ENCODE peak calls at places on chromosomes 4 and X, in six cellular contexts. S is coronary artery; A is kidney epithelial cell; H is transverse colon; O is HCT116; I is CD8-positive, alpha-beta T cell. G is an unnamed sample.

GRCh38 chrX:140057001-140057411 is 91.7 kb upstream of the CXorf66 start:
- DNase-seq in S (no peak), A (peak; percentile 7), H (peak; percentile 67), O (peak; percentile 24), I (peak; percentile 37), G (no peak)

GRCh38 chr4:151727365-151727764 is 33.4 kb downstream of the GATB start:
- DNase-seq in S (no peak), A (no peak), H (no peak), O (no peak), I (no peak), G (no peak)

GRCh38 chrX:39736219-39737211 is 361.2 kb downstream of the BCOR start:
- DNase-seq in S (peak; percentile 96), A (no peak), H (peak; percentile 53), O (no peak), I (no peak), G (no peak)

GRCh38 chr4:76256032-76256431 is 4.5 kb downstream of the FAM47E start:
- DNase-seq in S (no peak), A (no peak), H (no peak), O (no peak), I (no peak), G (no peak)

GRCh38 chr4:7425171-7425570 is 9.6 kb downstream of the PSAPL1 start:
- DNase-seq in S (peak; percentile 61), A (no peak), H (peak; percentile 2), O (no peak), I (no peak), G (no peak)

GRCh38 chr4:38026138-38026740 is 66.0 kb downstream of the PTTG2 start:
- DNase-seq in S (no peak), A (no peak), H (no peak), O (no peak), I (no peak), G (no peak)

GRCh38 chrX:47311857-47312774 is 58.3 kb upstream of the ZNF157 start:
- DNase-seq in S (no peak), A (peak; percentile 23), H (peak; percentile 43), O (peak; percentile 35), I (peak; percentile 47), G (peak; percentile 14)

GRCh38 chr4:145283909-145284308 is 103.5 kb upstream of the OTUD4 start:
- DNase-seq in S (no peak), A (no peak), H (no peak), O (no peak), I (no peak), G (no peak)

GRCh38 chr4:4762909-4763814 is 96.3 kb upstream of the MSX1 start:
- DNase-seq in S (no peak), A (peak; percentile 2), H (no peak), O (peak; percentile 98), I (no peak), G (peak; percentile 56)

GRCh38 chr4:4288098-4288497 is 1.9 kb downstream of the LYAR start:
- DNase-seq in S (no peak), A (no peak), H (no peak), O (no peak), I (no peak), G (no peak)

GRCh38 chr4:3368841-3369760 is 72.7 kb upstream of the HGFAC start:
- DNase-seq in S (peak; percentile 68), A (no peak), H (no peak), O (no peak), I (peak; percentile 32), G (no peak)

GRCh38 chr4:88204882-88205281 is 46.4 kb upstream of the ABCG2 start:
- DNase-seq in S (no peak), A (no peak), H (no peak), O (no peak), I (no peak), G (no peak)
- TF ChIP-seq CTCF in S (no peak), A (no peak), H (no peak), O (no peak), I (no peak), G (no peak)

GRCh38 chrX:132373610-132374009 is 115.2 kb downstream of the MBNL3 start:
- DNase-seq in S (no peak), A (no peak), H (no peak), O (no peak), I (no peak), G (no peak)

GRCh38 chrX:132375941-132376340 is 112.9 kb downstream of the MBNL3 start:
- DNase-seq in S (no peak), A (no peak), H (no peak), O (no peak), I (no peak), G (no peak)
- TF ChIP-seq CTCF in S (no peak), A (peak; percentile 5), H (no peak), O (peak; percentile 46), I (no peak), G (peak; percentile 17)

GRCh38 chr4:153530996-153531375 is 64.8 kb downstream of the TMEM131L start:
- DNase-seq in S (no peak), A (no peak), H (no peak), O (no peak), I (no peak), G (no peak)
- TF ChIP-seq CTCF in S (no peak), A (no peak), H (no peak), O (peak; percentile 19), I (no peak), G (peak; percentile 8)

GRCh38 chrX:149513713-149514427 is 8.8 kb upstream of the IDS start:
- DNase-seq in S (no peak), A (no peak), H (no peak), O (no peak), I (peak; percentile 27), G (no peak)

GRCh38 chrX:149508467-149508866 is 3.4 kb upstream of the IDS start:
- DNase-seq in S (no peak), A (no peak), H (no peak), O (no peak), I (no peak), G (no peak)

GRCh38 chrX:149512225-149512885 is 7.2 kb upstream of the IDS start:
- DNase-seq in S (no peak), A (no peak), H (peak; percentile 63), O (no peak), I (peak; percentile 59), G (no peak)

GRCh38 chrX:149511081-149511480 is 6.0 kb upstream of the IDS start:
- DNase-seq in S (no peak), A (no peak), H (no peak), O (peak; percentile 71), I (no peak), G (no peak)

GRCh38 chrX:149510386-149510785 is 5.3 kb upstream of the IDS start:
- DNase-seq in S (no peak), A (no peak), H (no peak), O (no peak), I (no peak), G (no peak)
- TF ChIP-seq CTCF in S (no peak), A (peak; percentile 23), H (no peak), O (peak; percentile 19), I (no peak), G (no peak)

DNA sequence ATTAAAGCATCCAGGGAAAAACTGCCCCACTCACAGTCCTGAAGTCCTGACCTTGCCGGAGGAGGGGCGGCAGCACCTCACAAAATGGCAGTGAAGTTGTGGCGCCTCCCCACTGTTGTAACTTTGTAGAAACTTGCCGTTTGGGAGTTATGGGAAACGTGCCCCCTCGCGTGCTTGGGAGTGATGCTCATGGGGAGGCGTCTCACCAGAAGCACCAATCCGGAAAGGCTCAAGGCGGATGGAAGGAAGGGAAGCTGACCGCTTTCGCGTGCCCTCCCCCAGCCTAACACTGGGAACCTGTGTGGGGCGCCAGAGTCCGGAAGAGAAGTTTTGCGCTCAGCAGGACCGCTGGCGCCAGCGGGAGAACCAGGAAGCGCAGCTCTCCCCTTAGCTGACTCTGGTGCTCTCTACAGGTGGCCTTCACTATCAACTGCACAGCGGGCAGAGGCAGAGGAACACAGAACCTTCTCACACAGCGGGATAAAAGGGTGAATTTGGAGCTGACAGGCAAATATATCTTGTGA is at the start of the genes CT45A10 and SAGE1:
- DNase-seq in S (no peak), A (no peak), H (no peak), O (no peak), I (no peak), G (no peak)
- TF ChIP-seq CTCF in S (no peak), A (no peak), H (no peak), O (no peak), I (no peak), G (no peak)

GRCh38 chr4:52103314-52103713 is 52.2 kb downstream of the SPATA18 start:
- DNase-seq in S (no peak), A (no peak), H (no peak), O (no peak), I (no peak), G (no peak)
- TF ChIP-seq CTCF in S (no peak), A (no peak), H (no peak), O (peak; percentile 19), I (no peak), G (peak; percentile 37)

DNA sequence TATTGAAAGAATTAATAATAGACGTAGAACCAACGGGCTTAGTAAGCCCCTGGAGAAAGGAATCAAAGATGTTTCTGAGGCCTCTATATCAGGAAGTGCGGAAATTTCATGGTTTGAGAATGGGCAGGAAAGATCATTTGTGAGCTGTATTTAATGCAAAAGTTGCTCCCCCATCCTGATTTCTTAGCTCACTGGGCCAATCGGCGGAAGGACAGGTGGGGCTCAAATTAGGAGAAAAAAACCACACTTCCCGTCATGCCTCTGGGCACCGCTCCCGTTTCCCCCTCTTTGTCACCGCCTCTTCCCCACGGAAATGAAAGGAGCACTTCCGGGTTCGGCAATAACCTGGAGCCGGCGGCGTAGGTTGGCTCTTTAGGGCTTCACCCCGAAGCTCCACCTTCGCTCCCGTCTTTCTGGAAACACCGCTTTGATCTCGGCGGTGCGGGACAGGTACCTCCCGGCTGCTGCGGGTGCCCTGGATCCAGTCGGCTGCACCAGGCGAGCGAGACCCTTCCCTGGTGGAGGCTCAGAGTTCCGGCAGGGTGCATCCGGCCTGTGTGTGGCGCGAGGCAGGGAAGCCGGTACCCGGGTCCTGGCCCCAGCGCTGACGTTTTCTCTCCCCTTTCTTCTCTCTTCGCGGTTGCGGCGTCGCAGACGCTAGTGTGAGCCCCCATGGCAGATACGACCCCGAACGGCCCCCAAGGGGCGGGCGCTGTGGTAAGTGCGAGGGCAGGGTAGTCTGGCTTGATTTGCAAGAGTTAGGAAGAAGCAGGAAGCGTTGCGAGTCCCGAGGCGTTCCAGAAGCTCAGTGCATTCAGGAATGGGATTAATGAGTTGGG is at the start of gene TMEM33:
- DNase-seq in S (peak; percentile 89), A (peak; percentile 60), H (peak; percentile 90), O (peak; percentile 90), I (peak; percentile 82), G (peak; percentile 31)
- TF ChIP-seq CTCF in S (no peak), A (no peak), H (peak; percentile 55), O (peak; percentile 9), I (no peak), G (peak; percentile 22)

DNA sequence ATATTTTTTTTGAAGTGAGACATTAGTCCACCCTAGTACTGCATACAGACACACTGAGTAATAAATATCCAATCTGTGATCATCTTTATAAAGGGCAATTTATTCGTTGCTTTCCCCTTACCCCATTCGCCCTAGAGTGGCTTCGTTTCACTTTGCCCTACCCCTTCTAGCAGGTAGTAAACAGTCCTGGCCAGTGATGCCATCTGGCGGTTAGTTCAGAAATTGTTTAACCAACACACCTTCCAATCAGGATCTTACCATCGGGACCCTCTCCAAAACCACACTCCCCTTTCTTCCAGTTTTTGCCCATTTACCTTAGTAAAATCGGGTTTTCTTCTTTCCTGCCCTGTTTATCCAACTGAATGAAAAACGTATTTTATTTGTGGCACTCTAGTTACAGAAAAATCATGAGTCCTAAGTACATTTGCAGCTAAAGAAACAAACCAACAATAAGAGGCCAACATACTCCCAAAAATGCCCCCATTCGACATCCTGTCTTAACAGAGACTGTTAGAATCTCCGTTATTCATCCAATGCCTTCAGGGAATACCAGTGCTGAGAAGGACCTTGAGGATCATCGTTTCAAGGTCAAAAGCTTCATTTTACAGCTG is 2.2 kb downstream of the PPA2 start:
- DNase-seq in S (no peak), A (peak; percentile 37), H (peak; percentile 78), O (peak; percentile 69), I (peak; percentile 71), G (no peak)
- TF ChIP-seq CTCF in S (peak; percentile 42), A (peak; percentile 73), H (peak; percentile 81), O (peak; percentile 58), I (peak; percentile 74), G (peak; percentile 71)

GRCh38 chrX:13923845-13924244 is 105.8 kb downstream of the GEMIN8 start:
- DNase-seq in S (no peak), A (no peak), H (no peak), O (no peak), I (no peak), G (no peak)
- TF ChIP-seq CTCF in S (no peak), A (no peak), H (no peak), O (no peak), I (no peak), G (no peak)